ENCODE peak calls at places on chromosomes 12 and 14, in four cellular contexts. P, O, F and G are unnamed samples.

GRCh38 chr14:68132722-68133121 is 313.1 kb downstream of the RAD51B start:
- DNase-seq in O (no peak), F (no peak), P (no peak), G (no peak)

GRCh38 chr12:75908961-75909699 is 122.4 kb downstream of the PHLDA1 start:
- DNase-seq in P (peak; percentile 46), O (no peak), F (peak; percentile 22), G (no peak)

GRCh38 chr14:63713765-63714164 is 14.1 kb downstream of the SGPP1 start:
- DNase-seq in F (peak; percentile 80), O (no peak), P (no peak), G (no peak)

GRCh38 chr12:112121780-112122565 is 3.4 kb upstream of the TRAFD1 start:
- DNase-seq in F (peak; percentile 80), P (peak; percentile 77), O (no peak), G (no peak)

GRCh38 chr14:92702441-92702918 is 45.9 kb downstream of the LGMN start:
- DNase-seq in P (no peak), O (no peak), F (no peak), G (no peak)

GRCh38 chr12:31736472-31736871 is 7.7 kb upstream of the AMN1 start:
- DNase-seq in P (no peak), F (peak; percentile 93), O (peak; percentile 71), G (peak; percentile 62)

GRCh38 chr12:96198970-96199369 is 4.8 kb downstream of the ELK3 start:
- DNase-seq in F (peak; percentile 99), O (no peak), P (no peak), G (no peak)

GRCh38 chr14:100408350-100409015 is 85.3 kb downstream of the SLC25A47 start:
- DNase-seq in O (no peak), P (no peak), F (peak; percentile 64), G (no peak)

GRCh38 chr12:57740656-57741412 is 2.3 kb upstream of the AGAP2 start:
- DNase-seq in P (no peak), F (no peak), O (peak; percentile 77), G (peak; percentile 92)